ENCODE peak calls at places on chromosomes 12 and 14, in seven cellular contexts. One of them, this sample, is unnamed.

GRCh38 chr14:68042591-68043210 is 223.1 kb downstream of the RAD51B start:
- DNase-seq in HCT116: no peak
- DNase-seq in endothelial cell of umbilical vein: no peak
- DNase-seq in Panc1: no peak
- DNase-seq in transverse colon: no peak
- DNase-seq in H1: no peak
- DNase-seq in breast epithelium: no peak
- DNase-seq in this sample: no peak

GRCh38 chr12:57853864-57854556 is 7.5 kb upstream of the CTDSP2 start:
- DNase-seq in HCT116: no peak
- DNase-seq in endothelial cell of umbilical vein: no peak
- DNase-seq in Panc1: no peak
- DNase-seq in transverse colon: no peak
- DNase-seq in H1: no peak
- DNase-seq in breast epithelium: no peak
- DNase-seq in this sample: no peak

GRCh38 chr12:82461851-82462250 is 103.5 kb downstream of the METTL25 start:
- DNase-seq in HCT116: no peak
- DNase-seq in endothelial cell of umbilical vein: no peak
- DNase-seq in Panc1: no peak
- DNase-seq in transverse colon: no peak
- DNase-seq in H1: no peak
- DNase-seq in breast epithelium: no peak
- DNase-seq in this sample: no peak

GRCh38 chr12:120194534-120195395 is at the start of gene GCN1:
- DNase-seq in HCT116: peak
- DNase-seq in endothelial cell of umbilical vein: peak
- DNase-seq in Panc1: peak
- DNase-seq in transverse colon: peak
- DNase-seq in H1: peak
- DNase-seq in breast epithelium: peak
- DNase-seq in this sample: peak

GRCh38 chr14:34650786-34651584 is 21.0 kb upstream of the SNX6 start:
- DNase-seq in HCT116: peak
- DNase-seq in endothelial cell of umbilical vein: peak
- DNase-seq in Panc1: no peak
- DNase-seq in transverse colon: no peak
- DNase-seq in H1: no peak
- DNase-seq in breast epithelium: no peak
- DNase-seq in this sample: no peak

GRCh38 chr12:51621155-51621922 is 30.3 kb downstream of the SCN8A start:
- DNase-seq in HCT116: no peak
- DNase-seq in endothelial cell of umbilical vein: peak
- DNase-seq in Panc1: no peak
- DNase-seq in transverse colon: no peak
- DNase-seq in H1: no peak
- DNase-seq in breast epithelium: no peak
- DNase-seq in this sample: no peak

GRCh38 chr12:70540996-70541395 is 96.2 kb downstream of the PTPRB start:
- DNase-seq in HCT116: no peak
- DNase-seq in endothelial cell of umbilical vein: no peak
- DNase-seq in Panc1: no peak
- DNase-seq in transverse colon: no peak
- DNase-seq in H1: no peak
- DNase-seq in breast epithelium: no peak
- DNase-seq in this sample: no peak

GRCh38 chr12:100427078-100427477 is 46.6 kb upstream of the NR1H4 start:
- DNase-seq in HCT116: peak
- DNase-seq in endothelial cell of umbilical vein: no peak
- DNase-seq in Panc1: peak
- DNase-seq in transverse colon: no peak
- DNase-seq in H1: no peak
- DNase-seq in breast epithelium: no peak
- DNase-seq in this sample: no peak

GRCh38 chr12:69633061-69633460 is 22.4 kb upstream of the LRRC10 start:
- DNase-seq in HCT116: no peak
- DNase-seq in endothelial cell of umbilical vein: no peak
- DNase-seq in Panc1: no peak
- DNase-seq in transverse colon: no peak
- DNase-seq in H1: no peak
- DNase-seq in breast epithelium: no peak
- DNase-seq in this sample: no peak

GRCh38 chr14:67602995-67603545 is 3.0 kb upstream of the PIGH start:
- DNase-seq in HCT116: no peak
- DNase-seq in endothelial cell of umbilical vein: no peak
- DNase-seq in Panc1: no peak
- DNase-seq in transverse colon: no peak
- DNase-seq in H1: no peak
- DNase-seq in breast epithelium: no peak
- DNase-seq in this sample: no peak

GRCh38 chr12:81835783-81836182 is 76.6 kb upstream of the PPFIA2 start:
- DNase-seq in HCT116: no peak
- DNase-seq in endothelial cell of umbilical vein: no peak
- DNase-seq in Panc1: no peak
- DNase-seq in transverse colon: no peak
- DNase-seq in H1: no peak
- DNase-seq in breast epithelium: no peak
- DNase-seq in this sample: no peak

GRCh38 chr12:98228619-98229538 is 286.5 kb upstream of the TMPO start:
- DNase-seq in HCT116: no peak
- DNase-seq in endothelial cell of umbilical vein: no peak
- DNase-seq in Panc1: no peak
- DNase-seq in transverse colon: no peak
- DNase-seq in H1: no peak
- DNase-seq in breast epithelium: no peak
- DNase-seq in this sample: no peak

GRCh38 chr12:67534671-67535070 is 113.9 kb upstream of the DYRK2 start:
- DNase-seq in HCT116: no peak
- DNase-seq in endothelial cell of umbilical vein: no peak
- DNase-seq in Panc1: no peak
- DNase-seq in transverse colon: no peak
- DNase-seq in H1: no peak
- DNase-seq in breast epithelium: no peak
- DNase-seq in this sample: peak

GRCh38 chr12:224330-224729 is 10.4 kb upstream of the SLC6A12 start:
- DNase-seq in HCT116: no peak
- DNase-seq in endothelial cell of umbilical vein: no peak
- DNase-seq in Panc1: no peak
- DNase-seq in transverse colon: no peak
- DNase-seq in H1: no peak
- DNase-seq in breast epithelium: no peak
- DNase-seq in this sample: no peak

GRCh38 chr12:9378430-9378835 is 170.2 kb upstream of the PZP start:
- DNase-seq in HCT116: no peak
- DNase-seq in endothelial cell of umbilical vein: peak
- DNase-seq in Panc1: no peak
- DNase-seq in transverse colon: no peak
- DNase-seq in H1: no peak
- DNase-seq in breast epithelium: no peak
- DNase-seq in this sample: no peak

GRCh38 chr12:5184159-5184558 is 140.5 kb downstream of the KCNA5 start:
- DNase-seq in HCT116: no peak
- DNase-seq in endothelial cell of umbilical vein: no peak
- DNase-seq in Panc1: no peak
- DNase-seq in transverse colon: no peak
- DNase-seq in H1: no peak
- DNase-seq in breast epithelium: no peak
- DNase-seq in this sample: no peak

GRCh38 chr12:130981156-130981789 is 27.6 kb downstream of the ADGRD1 start:
- DNase-seq in HCT116: no peak
- DNase-seq in endothelial cell of umbilical vein: no peak
- DNase-seq in Panc1: no peak
- DNase-seq in transverse colon: no peak
- DNase-seq in H1: no peak
- DNase-seq in breast epithelium: no peak
- DNase-seq in this sample: no peak

GRCh38 chr14:45716506-45716905 is 463.5 kb upstream of the MIS18BP1 start:
- DNase-seq in HCT116: no peak
- DNase-seq in endothelial cell of umbilical vein: no peak
- DNase-seq in Panc1: no peak
- DNase-seq in transverse colon: no peak
- DNase-seq in H1: no peak
- DNase-seq in breast epithelium: no peak
- DNase-seq in this sample: no peak

GRCh38 chr12:64616221-64616620 is 5.9 kb downstream of the RASSF3 start:
- DNase-seq in HCT116: no peak
- DNase-seq in endothelial cell of umbilical vein: peak
- DNase-seq in Panc1: no peak
- DNase-seq in transverse colon: no peak
- DNase-seq in H1: no peak
- DNase-seq in breast epithelium: no peak
- DNase-seq in this sample: no peak

GRCh38 chr12:19771858-19772257 is 332.6 kb downstream of the AEBP2 start:
- DNase-seq in HCT116: no peak
- DNase-seq in endothelial cell of umbilical vein: peak
- DNase-seq in Panc1: no peak
- DNase-seq in transverse colon: no peak
- DNase-seq in H1: no peak
- DNase-seq in breast epithelium: no peak
- DNase-seq in this sample: no peak

GRCh38 chr12:119988440-119988787 is 622 bp upstream of the BICDL1 start:
- DNase-seq in HCT116: no peak
- DNase-seq in endothelial cell of umbilical vein: peak
- DNase-seq in Panc1: no peak
- DNase-seq in transverse colon: no peak
- DNase-seq in H1: no peak
- DNase-seq in breast epithelium: no peak
- DNase-seq in this sample: no peak

GRCh38 chr14:61598980-61599379 is 96.3 kb upstream of the HIF1A start:
- DNase-seq in HCT116: no peak
- DNase-seq in endothelial cell of umbilical vein: peak
- DNase-seq in Panc1: no peak
- DNase-seq in transverse colon: no peak
- DNase-seq in H1: no peak
- DNase-seq in breast epithelium: no peak
- DNase-seq in this sample: peak

DNA sequence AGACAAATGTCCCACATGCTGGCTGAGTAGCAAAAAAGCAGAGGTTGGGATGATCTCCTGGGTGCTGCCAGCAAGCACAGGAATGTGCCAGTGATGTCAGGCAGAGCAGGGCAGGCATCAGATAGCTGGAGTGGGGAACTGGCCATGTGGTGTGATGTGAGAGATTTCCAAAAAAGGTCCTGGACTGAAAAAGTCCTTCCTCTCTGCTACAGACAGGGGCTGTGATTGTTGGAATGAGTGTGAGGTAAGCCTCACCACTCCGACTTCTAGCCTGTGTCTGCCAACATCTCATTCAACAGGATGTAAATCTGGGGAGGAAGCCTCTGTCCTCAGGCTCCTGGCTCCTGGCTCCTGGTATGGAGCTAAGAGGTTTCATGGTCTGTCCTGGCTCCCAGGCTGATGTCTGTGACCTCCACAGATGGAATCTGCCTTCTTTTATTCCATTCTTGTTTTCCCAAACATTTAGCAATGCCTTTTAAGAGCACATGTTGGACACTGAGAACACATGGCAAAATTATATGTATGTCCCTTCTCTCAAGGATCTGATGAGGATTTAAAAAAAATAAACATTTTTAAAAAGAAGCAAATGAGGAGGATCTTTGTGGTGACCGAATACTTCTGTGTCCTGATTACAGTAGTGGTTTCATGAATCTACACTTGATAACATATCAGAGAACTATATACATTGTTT is 50.1 kb upstream of the STK38L start:
- DNase-seq in HCT116: no peak
- DNase-seq in endothelial cell of umbilical vein: peak
- DNase-seq in Panc1: no peak
- DNase-seq in transverse colon: peak
- DNase-seq in H1: no peak
- DNase-seq in breast epithelium: no peak
- DNase-seq in this sample: no peak
- TF ChIP-seq POLR2AphosphoS5 in HCT116: no peak
- TF ChIP-seq POLR2AphosphoS5 in endothelial cell of umbilical vein: no peak
- TF ChIP-seq POLR2AphosphoS5 in Panc1: no peak
- TF ChIP-seq POLR2AphosphoS5 in transverse colon: peak
- TF ChIP-seq POLR2AphosphoS5 in H1: no peak
- TF ChIP-seq POLR2AphosphoS5 in breast epithelium: no peak
- TF ChIP-seq POLR2AphosphoS5 in this sample: peak

GRCh38 chr12:48903363-48903981 is 21.8 kb downstream of the FKBP11 start:
- DNase-seq in HCT116: no peak
- DNase-seq in endothelial cell of umbilical vein: no peak
- DNase-seq in Panc1: no peak
- DNase-seq in transverse colon: no peak
- DNase-seq in H1: no peak
- DNase-seq in breast epithelium: no peak
- DNase-seq in this sample: no peak
- H3K4me3 ChIP-seq in HCT116: no peak
- H3K4me3 ChIP-seq in endothelial cell of umbilical vein: no peak
- H3K4me3 ChIP-seq in Panc1: peak
- H3K4me3 ChIP-seq in transverse colon: no peak
- H3K4me3 ChIP-seq in H1: no peak
- H3K4me3 ChIP-seq in breast epithelium: no peak
- H3K4me3 ChIP-seq in this sample: peak

DNA sequence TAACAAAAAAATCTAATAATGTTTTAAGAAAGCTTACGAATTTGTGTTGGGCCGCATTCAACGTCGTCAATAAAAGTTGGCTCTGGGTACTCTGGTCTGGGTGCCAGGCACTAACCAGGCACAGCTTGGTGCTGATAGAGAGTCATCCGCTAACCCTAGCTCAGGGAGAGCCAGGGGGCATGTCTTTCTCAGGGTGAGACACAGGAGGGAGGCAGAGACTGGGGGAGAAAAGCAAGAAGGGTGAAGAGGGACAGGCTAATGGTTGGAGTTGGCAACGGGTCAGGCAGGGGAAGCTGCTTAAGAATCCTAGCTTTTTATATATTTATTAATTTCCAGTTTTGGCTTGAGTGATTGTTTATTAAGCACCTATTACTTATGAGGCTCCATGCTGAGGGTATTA is 105.0 kb downstream of the CMKLR1 start:
- DNase-seq in HCT116: no peak
- DNase-seq in endothelial cell of umbilical vein: peak
- DNase-seq in Panc1: no peak
- DNase-seq in transverse colon: no peak
- DNase-seq in H1: no peak
- DNase-seq in breast epithelium: no peak
- DNase-seq in this sample: no peak
- TF ChIP-seq CTCF in HCT116: no peak
- TF ChIP-seq CTCF in endothelial cell of umbilical vein: peak
- TF ChIP-seq CTCF in Panc1: no peak
- TF ChIP-seq CTCF in transverse colon: no peak
- TF ChIP-seq CTCF in H1: peak
- TF ChIP-seq CTCF in breast epithelium: no peak
- TF ChIP-seq CTCF in this sample: no peak

GRCh38 chr12:128055567-128055966 is 211.4 kb upstream of the TMEM132C start:
- DNase-seq in HCT116: no peak
- DNase-seq in endothelial cell of umbilical vein: no peak
- DNase-seq in Panc1: no peak
- DNase-seq in transverse colon: no peak
- DNase-seq in H1: peak
- DNase-seq in breast epithelium: no peak
- DNase-seq in this sample: no peak

GRCh38 chr12:128056299-128056885 is 210.6 kb upstream of the TMEM132C start:
- DNase-seq in HCT116: no peak
- DNase-seq in endothelial cell of umbilical vein: no peak
- DNase-seq in Panc1: no peak
- DNase-seq in transverse colon: no peak
- DNase-seq in H1: peak
- DNase-seq in breast epithelium: no peak
- DNase-seq in this sample: no peak

GRCh38 chr12:128057586-128057985 is 209.4 kb upstream of the TMEM132C start:
- DNase-seq in HCT116: no peak
- DNase-seq in endothelial cell of umbilical vein: no peak
- DNase-seq in Panc1: no peak
- DNase-seq in transverse colon: no peak
- DNase-seq in H1: no peak
- DNase-seq in breast epithelium: no peak
- DNase-seq in this sample: no peak

GRCh38 chr12:128059621-128060370 is 207.2 kb upstream of the TMEM132C start:
- DNase-seq in HCT116: no peak
- DNase-seq in endothelial cell of umbilical vein: no peak
- DNase-seq in Panc1: no peak
- DNase-seq in transverse colon: no peak
- DNase-seq in H1: no peak
- DNase-seq in breast epithelium: no peak
- DNase-seq in this sample: no peak
- TF ChIP-seq POLR2AphosphoS5 in HCT116: no peak
- TF ChIP-seq POLR2AphosphoS5 in endothelial cell of umbilical vein: no peak
- TF ChIP-seq POLR2AphosphoS5 in Panc1: no peak
- TF ChIP-seq POLR2AphosphoS5 in transverse colon: no peak
- TF ChIP-seq POLR2AphosphoS5 in H1: no peak
- TF ChIP-seq POLR2AphosphoS5 in breast epithelium: no peak
- TF ChIP-seq POLR2AphosphoS5 in this sample: no peak

This sample was measured in esophagus muscularis mucosa.